ENCODE peak calls at places on chromosomes 1 and 21, in seven cellular contexts. One of them, this sample, is unnamed.

GRCh38 chr21:31354122-31354521 is 10.1 kb upstream of the TIAM1 start:
- DNase-seq in stimulated activated CD4-positive, alpha-beta T cell treated with anti-CD3 and anti-CD28 coated beads, Interleukin-15, amount 100 ng/mL, for 24 hours: no peak
- DNase-seq in amniotic epithelial cell: no peak
- DNase-seq in progenitor cell of endocrine pancreas: no peak
- DNase-seq in iris pigment epithelial cell: no peak
- DNase-seq in HuH-7: no peak
- DNase-seq in endothelial cell: no peak
- DNase-seq in this sample: no peak

GRCh38 chr1:43153443-43153842 is 18.6 kb downstream of the EBNA1BP2 start:
- DNase-seq in HuH-7: no peak
- DNase-seq in iris pigment epithelial cell: no peak
- DNase-seq in endothelial cell: no peak
- DNase-seq in amniotic epithelial cell: no peak
- DNase-seq in progenitor cell of endocrine pancreas: no peak
- DNase-seq in stimulated activated CD4-positive, alpha-beta T cell treated with anti-CD3 and anti-CD28 coated beads, Interleukin-15, amount 100 ng/mL, for 24 hours: no peak
- DNase-seq in this sample: no peak

GRCh38 chr1:93692983-93693591 is 11.4 kb upstream of the BCAR3 start:
- DNase-seq in amniotic epithelial cell: peak; percentile 69
- DNase-seq in stimulated activated CD4-positive, alpha-beta T cell treated with anti-CD3 and anti-CD28 coated beads, Interleukin-15, amount 100 ng/mL, for 24 hours: peak; percentile 74
- DNase-seq in progenitor cell of endocrine pancreas: no peak
- DNase-seq in endothelial cell: no peak
- DNase-seq in iris pigment epithelial cell: peak; percentile 85
- DNase-seq in HuH-7: no peak
- DNase-seq in this sample: no peak

GRCh38 chr1:211660718-211661222 is 14.7 kb downstream of the NEK2 start:
- DNase-seq in iris pigment epithelial cell: no peak
- DNase-seq in amniotic epithelial cell: no peak
- DNase-seq in endothelial cell: no peak
- DNase-seq in progenitor cell of endocrine pancreas: no peak
- DNase-seq in stimulated activated CD4-positive, alpha-beta T cell treated with anti-CD3 and anti-CD28 coated beads, Interleukin-15, amount 100 ng/mL, for 24 hours: no peak
- DNase-seq in HuH-7: no peak
- DNase-seq in this sample: no peak

GRCh38 chr1:166384948-166385347 is 218.1 kb upstream of the FAM78B start:
- DNase-seq in iris pigment epithelial cell: no peak
- DNase-seq in progenitor cell of endocrine pancreas: no peak
- DNase-seq in HuH-7: no peak
- DNase-seq in amniotic epithelial cell: no peak
- DNase-seq in endothelial cell: no peak
- DNase-seq in stimulated activated CD4-positive, alpha-beta T cell treated with anti-CD3 and anti-CD28 coated beads, Interleukin-15, amount 100 ng/mL, for 24 hours: no peak
- DNase-seq in this sample: no peak

GRCh38 chr1:183148599-183148998 is 37.5 kb upstream of the LAMC2 start:
- DNase-seq in amniotic epithelial cell: no peak
- DNase-seq in iris pigment epithelial cell: peak; percentile 71
- DNase-seq in HuH-7: no peak
- DNase-seq in progenitor cell of endocrine pancreas: no peak
- DNase-seq in stimulated activated CD4-positive, alpha-beta T cell treated with anti-CD3 and anti-CD28 coated beads, Interleukin-15, amount 100 ng/mL, for 24 hours: no peak
- DNase-seq in endothelial cell: no peak
- DNase-seq in this sample: no peak

GRCh38 chr21:36150192-36150711 is 6.4 kb upstream of the DOP1B start:
- DNase-seq in iris pigment epithelial cell: peak; percentile 60
- DNase-seq in stimulated activated CD4-positive, alpha-beta T cell treated with anti-CD3 and anti-CD28 coated beads, Interleukin-15, amount 100 ng/mL, for 24 hours: no peak
- DNase-seq in amniotic epithelial cell: no peak
- DNase-seq in HuH-7: no peak
- DNase-seq in progenitor cell of endocrine pancreas: no peak
- DNase-seq in endothelial cell: no peak
- DNase-seq in this sample: no peak

GRCh38 chr1:239636321-239636720 is 250.0 kb downstream of the CHRM3 start:
- DNase-seq in amniotic epithelial cell: no peak
- DNase-seq in stimulated activated CD4-positive, alpha-beta T cell treated with anti-CD3 and anti-CD28 coated beads, Interleukin-15, amount 100 ng/mL, for 24 hours: no peak
- DNase-seq in iris pigment epithelial cell: no peak
- DNase-seq in HuH-7: no peak
- DNase-seq in endothelial cell: no peak
- DNase-seq in progenitor cell of endocrine pancreas: no peak
- DNase-seq in this sample: no peak

GRCh38 chr1:98112631-98113030 is 191.8 kb upstream of the DPYD start:
- DNase-seq in iris pigment epithelial cell: no peak
- DNase-seq in stimulated activated CD4-positive, alpha-beta T cell treated with anti-CD3 and anti-CD28 coated beads, Interleukin-15, amount 100 ng/mL, for 24 hours: no peak
- DNase-seq in endothelial cell: no peak
- DNase-seq in amniotic epithelial cell: no peak
- DNase-seq in HuH-7: no peak
- DNase-seq in progenitor cell of endocrine pancreas: no peak
- DNase-seq in this sample: no peak

GRCh38 chr1:15660151-15660550 is 24.0 kb upstream of the PLEKHM2 start:
- DNase-seq in stimulated activated CD4-positive, alpha-beta T cell treated with anti-CD3 and anti-CD28 coated beads, Interleukin-15, amount 100 ng/mL, for 24 hours: no peak
- DNase-seq in iris pigment epithelial cell: no peak
- DNase-seq in amniotic epithelial cell: no peak
- DNase-seq in HuH-7: no peak
- DNase-seq in endothelial cell: no peak
- DNase-seq in progenitor cell of endocrine pancreas: no peak
- DNase-seq in this sample: no peak

GRCh38 chr1:109629372-109630030 is 9.9 kb downstream of the AMPD2 start:
- DNase-seq in endothelial cell: no peak
- DNase-seq in HuH-7: no peak
- DNase-seq in amniotic epithelial cell: no peak
- DNase-seq in stimulated activated CD4-positive, alpha-beta T cell treated with anti-CD3 and anti-CD28 coated beads, Interleukin-15, amount 100 ng/mL, for 24 hours: no peak
- DNase-seq in iris pigment epithelial cell: no peak
- DNase-seq in progenitor cell of endocrine pancreas: no peak
- DNase-seq in this sample: no peak

GRCh38 chr1:12556368-12556930 is 61.6 kb downstream of the DHRS3 start:
- DNase-seq in iris pigment epithelial cell: peak; percentile 91
- DNase-seq in progenitor cell of endocrine pancreas: no peak
- DNase-seq in amniotic epithelial cell: peak; percentile 98
- DNase-seq in HuH-7: no peak
- DNase-seq in endothelial cell: no peak
- DNase-seq in stimulated activated CD4-positive, alpha-beta T cell treated with anti-CD3 and anti-CD28 coated beads, Interleukin-15, amount 100 ng/mL, for 24 hours: no peak
- DNase-seq in this sample: no peak

GRCh38 chr1:36093226-36093625 is 4.5 kb downstream of the ADPRS start:
- DNase-seq in stimulated activated CD4-positive, alpha-beta T cell treated with anti-CD3 and anti-CD28 coated beads, Interleukin-15, amount 100 ng/mL, for 24 hours: no peak
- DNase-seq in endothelial cell: no peak
- DNase-seq in amniotic epithelial cell: no peak
- DNase-seq in progenitor cell of endocrine pancreas: no peak
- DNase-seq in iris pigment epithelial cell: no peak
- DNase-seq in HuH-7: no peak
- DNase-seq in this sample: no peak

GRCh38 chr1:64686828-64687724 is 57.8 kb upstream of the RAVER2 start:
- DNase-seq in progenitor cell of endocrine pancreas: no peak
- DNase-seq in HuH-7: peak; percentile 40
- DNase-seq in stimulated activated CD4-positive, alpha-beta T cell treated with anti-CD3 and anti-CD28 coated beads, Interleukin-15, amount 100 ng/mL, for 24 hours: peak; percentile 24
- DNase-seq in amniotic epithelial cell: peak; percentile 76
- DNase-seq in iris pigment epithelial cell: peak; percentile 74
- DNase-seq in endothelial cell: peak; percentile 16
- DNase-seq in this sample: peak; percentile 13

GRCh38 chr1:6646499-6647148 is 22.0 kb downstream of the THAP3 start:
- DNase-seq in endothelial cell: peak; percentile 12
- DNase-seq in HuH-7: peak; percentile 64
- DNase-seq in iris pigment epithelial cell: peak; percentile 56
- DNase-seq in amniotic epithelial cell: peak; percentile 52
- DNase-seq in stimulated activated CD4-positive, alpha-beta T cell treated with anti-CD3 and anti-CD28 coated beads, Interleukin-15, amount 100 ng/mL, for 24 hours: no peak
- DNase-seq in progenitor cell of endocrine pancreas: no peak
- DNase-seq in this sample: no peak

GRCh38 chr1:6116137-6116536 is 64.0 kb downstream of the CHD5 start:
- DNase-seq in progenitor cell of endocrine pancreas: no peak
- DNase-seq in endothelial cell: no peak
- DNase-seq in iris pigment epithelial cell: peak; percentile 40
- DNase-seq in amniotic epithelial cell: peak; percentile 2
- DNase-seq in stimulated activated CD4-positive, alpha-beta T cell treated with anti-CD3 and anti-CD28 coated beads, Interleukin-15, amount 100 ng/mL, for 24 hours: no peak
- DNase-seq in HuH-7: no peak
- DNase-seq in this sample: no peak

GRCh38 chr1:152398812-152399698 is 15.0 kb downstream of the CRNN start:
- DNase-seq in progenitor cell of endocrine pancreas: no peak
- DNase-seq in amniotic epithelial cell: no peak
- DNase-seq in endothelial cell: peak; percentile 38
- DNase-seq in stimulated activated CD4-positive, alpha-beta T cell treated with anti-CD3 and anti-CD28 coated beads, Interleukin-15, amount 100 ng/mL, for 24 hours: peak; percentile 17
- DNase-seq in HuH-7: peak; percentile 23
- DNase-seq in iris pigment epithelial cell: no peak
- DNase-seq in this sample: no peak

GRCh38 chr1:19463204-19463803 is 22.0 kb downstream of the CAPZB start:
- DNase-seq in HuH-7: no peak
- DNase-seq in amniotic epithelial cell: no peak
- DNase-seq in endothelial cell: no peak
- DNase-seq in progenitor cell of endocrine pancreas: no peak
- DNase-seq in stimulated activated CD4-positive, alpha-beta T cell treated with anti-CD3 and anti-CD28 coated beads, Interleukin-15, amount 100 ng/mL, for 24 hours: no peak
- DNase-seq in iris pigment epithelial cell: no peak
- DNase-seq in this sample: peak; percentile 61

GRCh38 chr1:52559875-52560274 is 7.0 kb upstream of the TUT4 start:
- DNase-seq in stimulated activated CD4-positive, alpha-beta T cell treated with anti-CD3 and anti-CD28 coated beads, Interleukin-15, amount 100 ng/mL, for 24 hours: no peak
- DNase-seq in endothelial cell: no peak
- DNase-seq in progenitor cell of endocrine pancreas: no peak
- DNase-seq in amniotic epithelial cell: no peak
- DNase-seq in HuH-7: no peak
- DNase-seq in iris pigment epithelial cell: no peak
- DNase-seq in this sample: no peak

GRCh38 chr1:183850852-183851251 is 45.9 kb downstream of the RGL1 start:
- DNase-seq in progenitor cell of endocrine pancreas: no peak
- DNase-seq in stimulated activated CD4-positive, alpha-beta T cell treated with anti-CD3 and anti-CD28 coated beads, Interleukin-15, amount 100 ng/mL, for 24 hours: no peak
- DNase-seq in iris pigment epithelial cell: no peak
- DNase-seq in HuH-7: no peak
- DNase-seq in amniotic epithelial cell: no peak
- DNase-seq in endothelial cell: no peak
- DNase-seq in this sample: no peak

GRCh38 chr1:21490774-21491482 is 18.3 kb upstream of the ALPL start:
- DNase-seq in iris pigment epithelial cell: peak; percentile 74
- DNase-seq in progenitor cell of endocrine pancreas: no peak
- DNase-seq in stimulated activated CD4-positive, alpha-beta T cell treated with anti-CD3 and anti-CD28 coated beads, Interleukin-15, amount 100 ng/mL, for 24 hours: peak; percentile 52
- DNase-seq in HuH-7: no peak
- DNase-seq in endothelial cell: no peak
- DNase-seq in amniotic epithelial cell: peak; percentile 24
- DNase-seq in this sample: no peak

GRCh38 chr1:27542463-27543273 is 52.7 kb upstream of the WASF2 start:
- DNase-seq in HuH-7: no peak
- DNase-seq in endothelial cell: no peak
- DNase-seq in stimulated activated CD4-positive, alpha-beta T cell treated with anti-CD3 and anti-CD28 coated beads, Interleukin-15, amount 100 ng/mL, for 24 hours: peak; percentile 62
- DNase-seq in progenitor cell of endocrine pancreas: no peak
- DNase-seq in iris pigment epithelial cell: peak; percentile 74
- DNase-seq in amniotic epithelial cell: peak; percentile 65
- DNase-seq in this sample: no peak

GRCh38 chr1:8554956-8555534 is 237.1 kb downstream of the SLC45A1 start:
- DNase-seq in stimulated activated CD4-positive, alpha-beta T cell treated with anti-CD3 and anti-CD28 coated beads, Interleukin-15, amount 100 ng/mL, for 24 hours: peak; percentile 14
- DNase-seq in HuH-7: no peak
- DNase-seq in amniotic epithelial cell: peak; percentile 49
- DNase-seq in iris pigment epithelial cell: peak; percentile 74
- DNase-seq in progenitor cell of endocrine pancreas: no peak
- DNase-seq in endothelial cell: no peak
- DNase-seq in this sample: no peak

GRCh38 chr1:163069142-163069541 is at the start of gene RGS4:
- DNase-seq in HuH-7: no peak
- DNase-seq in iris pigment epithelial cell: peak; percentile 98
- DNase-seq in stimulated activated CD4-positive, alpha-beta T cell treated with anti-CD3 and anti-CD28 coated beads, Interleukin-15, amount 100 ng/mL, for 24 hours: no peak
- DNase-seq in amniotic epithelial cell: peak; percentile 96
- DNase-seq in progenitor cell of endocrine pancreas: peak; percentile 15
- DNase-seq in endothelial cell: peak; percentile 65
- DNase-seq in this sample: no peak

GRCh38 chr1:113401067-113401466 is 10.8 kb downstream of the MAGI3 start:
- DNase-seq in HuH-7: no peak
- DNase-seq in progenitor cell of endocrine pancreas: no peak
- DNase-seq in iris pigment epithelial cell: no peak
- DNase-seq in stimulated activated CD4-positive, alpha-beta T cell treated with anti-CD3 and anti-CD28 coated beads, Interleukin-15, amount 100 ng/mL, for 24 hours: no peak
- DNase-seq in amniotic epithelial cell: peak; percentile 22
- DNase-seq in endothelial cell: no peak
- DNase-seq in this sample: no peak

GRCh38 chr1:231039161-231040018 is 664 bp downstream of the FAM89A start:
- DNase-seq in HuH-7: peak; percentile 66
- DNase-seq in amniotic epithelial cell: peak; percentile 60
- DNase-seq in iris pigment epithelial cell: peak; percentile 68
- DNase-seq in progenitor cell of endocrine pancreas: peak; percentile 25
- DNase-seq in stimulated activated CD4-positive, alpha-beta T cell treated with anti-CD3 and anti-CD28 coated beads, Interleukin-15, amount 100 ng/mL, for 24 hours: peak; percentile 66
- DNase-seq in endothelial cell: peak; percentile 32
- DNase-seq in this sample: peak; percentile 9

GRCh38 chr1:75469586-75470173 is 141.2 kb downstream of the SLC44A5 start:
- DNase-seq in endothelial cell: no peak
- DNase-seq in HuH-7: no peak
- DNase-seq in stimulated activated CD4-positive, alpha-beta T cell treated with anti-CD3 and anti-CD28 coated beads, Interleukin-15, amount 100 ng/mL, for 24 hours: no peak
- DNase-seq in progenitor cell of endocrine pancreas: no peak
- DNase-seq in iris pigment epithelial cell: no peak
- DNase-seq in amniotic epithelial cell: no peak
- DNase-seq in this sample: no peak

GRCh38 chr1:169113613-169114119 is 7.2 kb downstream of the ATP1B1 start:
- DNase-seq in amniotic epithelial cell: peak; percentile 92
- DNase-seq in endothelial cell: no peak
- DNase-seq in progenitor cell of endocrine pancreas: no peak
- DNase-seq in stimulated activated CD4-positive, alpha-beta T cell treated with anti-CD3 and anti-CD28 coated beads, Interleukin-15, amount 100 ng/mL, for 24 hours: no peak
- DNase-seq in HuH-7: no peak
- DNase-seq in iris pigment epithelial cell: peak; percentile 90
- DNase-seq in this sample: no peak

GRCh38 chr1:217067642-217068041 is 344.4 kb upstream of the ESRRG start:
- DNase-seq in amniotic epithelial cell: no peak
- DNase-seq in endothelial cell: no peak
- DNase-seq in HuH-7: no peak
- DNase-seq in progenitor cell of endocrine pancreas: no peak
- DNase-seq in iris pigment epithelial cell: no peak
- DNase-seq in stimulated activated CD4-positive, alpha-beta T cell treated with anti-CD3 and anti-CD28 coated beads, Interleukin-15, amount 100 ng/mL, for 24 hours: no peak
- DNase-seq in this sample: no peak

This sample was measured in effector CD4-positive, alpha-beta T cell.